ENCODE peak calls at places on chromosomes 1 and 21, in six cellular contexts. One of them, this sample, is unnamed.

GRCh38 chr1:57400041-57400440 is 23.8 kb downstream of the DAB1 start:
- DNase-seq in IMR-90: no peak
- DNase-seq in H1: no peak
- DNase-seq in neuronal stem cell: no peak
- DNase-seq in trophoblast cell: no peak
- DNase-seq in mesenchymal stem cell: no peak
- DNase-seq in this sample: no peak

GRCh38 chr21:18614327-18614726 is 210.7 kb upstream of the TMPRSS15 start:
- DNase-seq in neuronal stem cell: no peak
- DNase-seq in mesenchymal stem cell: no peak
- DNase-seq in H1: no peak
- DNase-seq in trophoblast cell: no peak
- DNase-seq in IMR-90: no peak
- DNase-seq in this sample: no peak

GRCh38 chr1:67614511-67614934 is 70.5 kb upstream of the GADD45A start:
- DNase-seq in H1: no peak
- DNase-seq in IMR-90: peak; percentile 38
- DNase-seq in neuronal stem cell: no peak
- DNase-seq in trophoblast cell: no peak
- DNase-seq in mesenchymal stem cell: peak; percentile 66
- DNase-seq in this sample: no peak

GRCh38 chr1:32060914-32061313 is 11.8 kb upstream of the TMEM39B start:
- DNase-seq in neuronal stem cell: no peak
- DNase-seq in mesenchymal stem cell: no peak
- DNase-seq in IMR-90: no peak
- DNase-seq in H1: no peak
- DNase-seq in trophoblast cell: no peak
- DNase-seq in this sample: peak; percentile 63

GRCh38 chr1:113456967-113457366 is 66.7 kb downstream of the MAGI3 start:
- DNase-seq in IMR-90: peak; percentile 98
- DNase-seq in mesenchymal stem cell: peak; percentile 81
- DNase-seq in H1: no peak
- DNase-seq in trophoblast cell: no peak
- DNase-seq in neuronal stem cell: no peak
- DNase-seq in this sample: peak; percentile 6

GRCh38 chr1:175188936-175189335 is 3.6 kb downstream of the KIAA0040 start:
- DNase-seq in mesenchymal stem cell: no peak
- DNase-seq in H1: no peak
- DNase-seq in neuronal stem cell: no peak
- DNase-seq in IMR-90: no peak
- DNase-seq in trophoblast cell: no peak
- DNase-seq in this sample: no peak

GRCh38 chr1:34884536-34884935 is 25.0 kb upstream of the SMIM12 start:
- DNase-seq in mesenchymal stem cell: no peak
- DNase-seq in H1: no peak
- DNase-seq in IMR-90: no peak
- DNase-seq in trophoblast cell: no peak
- DNase-seq in neuronal stem cell: no peak
- DNase-seq in this sample: no peak

GRCh38 chr1:225655509-225656258 is 2.8 kb upstream of the ENAH start:
- DNase-seq in IMR-90: peak; percentile 98
- DNase-seq in mesenchymal stem cell: peak; percentile 97
- DNase-seq in neuronal stem cell: no peak
- DNase-seq in trophoblast cell: peak; percentile 37
- DNase-seq in H1: no peak
- DNase-seq in this sample: peak; percentile 73

GRCh38 chr1:41329662-41330587 is 31.3 kb upstream of the FOXO6 start:
- DNase-seq in neuronal stem cell: no peak
- DNase-seq in IMR-90: no peak
- DNase-seq in mesenchymal stem cell: no peak
- DNase-seq in H1: no peak
- DNase-seq in trophoblast cell: no peak
- DNase-seq in this sample: no peak

GRCh38 chr1:17857109-17857499 is 102.0 kb downstream of the ACTL8 start:
- DNase-seq in trophoblast cell: no peak
- DNase-seq in mesenchymal stem cell: no peak
- DNase-seq in H1: no peak
- DNase-seq in neuronal stem cell: no peak
- DNase-seq in IMR-90: no peak
- DNase-seq in this sample: no peak

GRCh38 chr1:227532019-227532619 is 31.2 kb upstream of the ZNF678 start:
- DNase-seq in neuronal stem cell: no peak
- DNase-seq in mesenchymal stem cell: no peak
- DNase-seq in trophoblast cell: no peak
- DNase-seq in H1: no peak
- DNase-seq in IMR-90: no peak
- DNase-seq in this sample: no peak

GRCh38 chr21:45379901-45380330 is 25.0 kb upstream of the COL18A1 start:
- DNase-seq in H1: no peak
- DNase-seq in mesenchymal stem cell: no peak
- DNase-seq in neuronal stem cell: no peak
- DNase-seq in IMR-90: no peak
- DNase-seq in trophoblast cell: no peak
- DNase-seq in this sample: no peak

GRCh38 chr1:74334147-74334546 is 99.0 kb downstream of the TNNI3K start:
- DNase-seq in mesenchymal stem cell: no peak
- DNase-seq in trophoblast cell: no peak
- DNase-seq in IMR-90: peak; percentile 31
- DNase-seq in H1: no peak
- DNase-seq in neuronal stem cell: no peak
- DNase-seq in this sample: no peak

GRCh38 chr1:38657441-38657840 is 202.1 kb downstream of the RRAGC start:
- DNase-seq in H1: no peak
- DNase-seq in neuronal stem cell: no peak
- DNase-seq in trophoblast cell: no peak
- DNase-seq in mesenchymal stem cell: no peak
- DNase-seq in IMR-90: no peak
- DNase-seq in this sample: no peak

GRCh38 chr1:38293530-38293929 is 246.9 kb upstream of the POU3F1 start:
- DNase-seq in mesenchymal stem cell: no peak
- DNase-seq in trophoblast cell: no peak
- DNase-seq in neuronal stem cell: no peak
- DNase-seq in IMR-90: no peak
- DNase-seq in H1: no peak
- DNase-seq in this sample: no peak

GRCh38 chr1:119132179-119132578 is 8.3 kb downstream of the WARS2 start:
- DNase-seq in trophoblast cell: no peak
- DNase-seq in IMR-90: no peak
- DNase-seq in neuronal stem cell: no peak
- DNase-seq in H1: no peak
- DNase-seq in mesenchymal stem cell: no peak
- DNase-seq in this sample: no peak

GRCh38 chr1:117860906-117861610 is 68.4 kb downstream of the GDAP2 start:
- DNase-seq in IMR-90: peak; percentile 92
- DNase-seq in trophoblast cell: no peak
- DNase-seq in H1: no peak
- DNase-seq in neuronal stem cell: no peak
- DNase-seq in mesenchymal stem cell: peak; percentile 41
- DNase-seq in this sample: no peak

GRCh38 chr1:203028784-203029553 is 2.7 kb downstream of the PPFIA4 start:
- DNase-seq in IMR-90: no peak
- DNase-seq in neuronal stem cell: no peak
- DNase-seq in H1: no peak
- DNase-seq in trophoblast cell: no peak
- DNase-seq in mesenchymal stem cell: peak; percentile 39
- DNase-seq in this sample: peak; percentile 24

GRCh38 chr1:166874464-166874863 is 1.6 kb downstream of the TADA1 start:
- DNase-seq in mesenchymal stem cell: no peak
- DNase-seq in neuronal stem cell: no peak
- DNase-seq in trophoblast cell: no peak
- DNase-seq in H1: no peak
- DNase-seq in IMR-90: no peak
- DNase-seq in this sample: peak; percentile 21

GRCh38 chr1:117942293-117942692 is 12.8 kb downstream of the WDR3 start:
- DNase-seq in IMR-90: peak; percentile 69
- DNase-seq in neuronal stem cell: no peak
- DNase-seq in H1: no peak
- DNase-seq in mesenchymal stem cell: no peak
- DNase-seq in trophoblast cell: no peak
- DNase-seq in this sample: no peak

GRCh38 chr1:66351913-66352312 is 182.0 kb upstream of the SGIP1 start:
- DNase-seq in H1: no peak
- DNase-seq in neuronal stem cell: no peak
- DNase-seq in IMR-90: no peak
- DNase-seq in trophoblast cell: no peak
- DNase-seq in mesenchymal stem cell: no peak
- DNase-seq in this sample: peak; percentile 59

GRCh38 chr1:177586429-177586828 is 383.4 kb downstream of the SEC16B start:
- DNase-seq in mesenchymal stem cell: peak; percentile 6
- DNase-seq in H1: no peak
- DNase-seq in trophoblast cell: no peak
- DNase-seq in IMR-90: peak; percentile 90
- DNase-seq in neuronal stem cell: no peak
- DNase-seq in this sample: no peak

GRCh38 chr1:65255088-65256050 is 54.0 kb upstream of the DNAJC6 start:
- DNase-seq in mesenchymal stem cell: peak; percentile 50
- DNase-seq in neuronal stem cell: no peak
- DNase-seq in trophoblast cell: no peak
- DNase-seq in H1: no peak
- DNase-seq in IMR-90: no peak
- DNase-seq in this sample: peak; percentile 49

GRCh38 chr1:172402878-172403573 is 17.5 kb upstream of the C1orf105 start:
- DNase-seq in mesenchymal stem cell: no peak
- DNase-seq in H1: no peak
- DNase-seq in trophoblast cell: no peak
- DNase-seq in IMR-90: no peak
- DNase-seq in neuronal stem cell: no peak
- DNase-seq in this sample: no peak

GRCh38 chr1:2115922-2116341 is 65.7 kb downstream of the PRKCZ start:
- DNase-seq in IMR-90: peak; percentile 48
- DNase-seq in mesenchymal stem cell: peak; percentile 61
- DNase-seq in H1: peak; percentile 51
- DNase-seq in trophoblast cell: no peak
- DNase-seq in neuronal stem cell: peak; percentile 56
- DNase-seq in this sample: peak; percentile 67

DNA sequence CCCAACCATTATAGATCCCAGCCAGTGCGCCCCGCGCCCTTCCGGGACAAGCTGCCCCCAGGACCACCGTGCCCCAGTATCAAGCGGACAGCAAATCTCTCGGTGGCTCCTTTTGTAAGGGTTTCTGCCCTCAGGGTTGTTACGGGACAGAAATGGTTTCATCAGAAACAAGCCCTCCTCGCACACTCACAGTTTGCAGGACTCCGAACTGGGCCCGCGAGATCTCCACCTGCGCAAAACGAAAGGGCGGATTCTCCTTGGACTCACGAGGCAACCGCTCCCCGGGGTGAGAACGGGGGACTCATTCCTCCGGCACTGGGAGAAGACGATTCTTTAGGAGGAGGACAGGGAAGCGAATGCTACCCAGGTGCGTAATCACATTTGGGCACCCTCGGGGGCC is 51.1 kb upstream of the H6PD start:
- DNase-seq in trophoblast cell: no peak
- DNase-seq in IMR-90: no peak
- DNase-seq in H1: no peak
- DNase-seq in mesenchymal stem cell: no peak
- DNase-seq in neuronal stem cell: no peak
- DNase-seq in this sample: peak; percentile 40
- H3K18ac ChIP-seq in trophoblast cell: no peak overlapping the region
- H3K18ac ChIP-seq in IMR-90: peak overlapping the region; percentile 8
- H3K18ac ChIP-seq in H1: peak overlapping the region; percentile 87
- H3K18ac ChIP-seq in mesenchymal stem cell: peak overlapping the region; percentile 99
- H3K18ac ChIP-seq in neuronal stem cell: peak overlapping the region; percentile 98
- H3K18ac ChIP-seq in this sample: peak overlapping the region; percentile 89

GRCh38 chr1:197776348-197777082 is 1.2 kb upstream of the DENND1B start:
- DNase-seq in neuronal stem cell: no peak
- DNase-seq in IMR-90: peak; percentile 93
- DNase-seq in H1: no peak
- DNase-seq in trophoblast cell: no peak
- DNase-seq in mesenchymal stem cell: peak; percentile 61
- DNase-seq in this sample: no peak
- H3K4me3 ChIP-seq in neuronal stem cell: no peak overlapping the region
- H3K4me3 ChIP-seq in IMR-90: no peak overlapping the region
- H3K4me3 ChIP-seq in H1: no peak overlapping the region
- H3K4me3 ChIP-seq in trophoblast cell: no peak overlapping the region
- H3K4me3 ChIP-seq in mesenchymal stem cell: no peak overlapping the region
- H3K4me3 ChIP-seq in this sample: no peak overlapping the region

DNA sequence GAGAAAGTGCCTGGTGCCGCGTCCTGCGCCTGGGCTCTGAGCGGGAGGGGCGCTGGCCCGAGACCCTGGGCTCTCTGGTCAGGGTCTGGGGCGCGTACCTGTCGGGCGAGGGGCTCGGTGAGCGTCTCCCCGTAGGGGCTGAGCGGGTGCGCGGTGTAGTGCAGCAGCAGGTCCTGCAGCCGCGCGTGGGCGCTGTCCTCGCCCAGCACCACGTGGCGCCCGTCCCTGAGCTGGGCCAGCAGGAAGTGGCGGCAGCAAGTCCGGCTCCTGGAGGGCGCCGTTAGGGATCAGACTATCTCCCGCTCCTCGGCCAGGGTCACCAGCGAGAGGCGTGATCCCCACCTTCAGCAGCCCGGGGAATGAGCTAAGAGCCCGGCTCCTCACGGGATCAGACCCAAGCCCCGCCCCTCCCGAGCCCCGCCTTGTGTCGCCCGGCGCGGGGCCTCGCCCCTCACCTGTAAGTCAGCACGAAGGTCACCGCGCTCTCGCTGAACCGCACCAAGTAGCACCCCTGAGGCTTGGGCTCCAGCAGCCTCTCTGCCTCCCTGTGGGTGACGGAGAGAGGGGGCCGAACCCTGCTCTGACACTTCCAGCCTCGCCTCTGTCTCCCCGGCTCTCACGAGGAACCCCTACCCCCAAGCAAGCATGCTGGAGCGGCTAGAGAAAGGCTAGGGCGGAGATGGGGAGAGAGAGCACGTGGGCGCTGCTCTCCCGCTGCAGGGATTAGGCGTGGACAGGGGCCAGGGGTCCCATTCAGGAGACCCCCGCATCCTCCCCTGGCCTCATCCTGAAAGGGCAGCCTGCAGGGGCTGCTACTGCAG is 2.7 kb downstream of the SH2D2A start:
- DNase-seq in IMR-90: peak; percentile 33
- DNase-seq in mesenchymal stem cell: peak; percentile 43
- DNase-seq in trophoblast cell: peak; percentile 34
- DNase-seq in neuronal stem cell: peak; percentile 27
- DNase-seq in H1: peak; percentile 68
- DNase-seq in this sample: peak; percentile 89
- H3K18ac ChIP-seq in IMR-90: no peak overlapping the region
- H3K18ac ChIP-seq in mesenchymal stem cell: peak overlapping the region; percentile 77
- H3K18ac ChIP-seq in trophoblast cell: no peak overlapping the region
- H3K18ac ChIP-seq in neuronal stem cell: peak overlapping the region; percentile 98
- H3K18ac ChIP-seq in H1: peak overlapping the region; percentile 95
- H3K18ac ChIP-seq in this sample: peak overlapping the region; percentile 47

GRCh38 chr1:22751124-22751531 is 40.5 kb downstream of the EPHB2 start:
- DNase-seq in neuronal stem cell: no peak
- DNase-seq in IMR-90: no peak
- DNase-seq in trophoblast cell: no peak
- DNase-seq in mesenchymal stem cell: peak; percentile 33
- DNase-seq in H1: no peak
- DNase-seq in this sample: no peak

GRCh38 chr1:22747735-22748073 is 37.1 kb downstream of the EPHB2 start:
- DNase-seq in H1: no peak
- DNase-seq in IMR-90: no peak
- DNase-seq in trophoblast cell: no peak
- DNase-seq in mesenchymal stem cell: no peak
- DNase-seq in neuronal stem cell: no peak
- DNase-seq in this sample: no peak

GRCh38 chr1:22750671-22751016 is 40.0 kb downstream of the EPHB2 start:
- DNase-seq in H1: no peak
- DNase-seq in IMR-90: no peak
- DNase-seq in mesenchymal stem cell: no peak
- DNase-seq in trophoblast cell: peak; percentile 50
- DNase-seq in neuronal stem cell: no peak
- DNase-seq in this sample: no peak

GRCh38 chr1:22749919-22750670 is 39.5 kb downstream of the EPHB2 start:
- DNase-seq in neuronal stem cell: no peak
- DNase-seq in mesenchymal stem cell: peak; percentile 99
- DNase-seq in trophoblast cell: peak; percentile 77
- DNase-seq in H1: no peak
- DNase-seq in IMR-90: peak; percentile 98
- DNase-seq in this sample: peak; percentile 81

GRCh38 chr1:22749503-22749902 is 38.9 kb downstream of the EPHB2 start:
- DNase-seq in H1: no peak
- DNase-seq in trophoblast cell: no peak
- DNase-seq in IMR-90: no peak
- DNase-seq in mesenchymal stem cell: no peak
- DNase-seq in neuronal stem cell: no peak
- DNase-seq in this sample: no peak
- H3K4me3 ChIP-seq in H1: no peak overlapping the region
- H3K4me3 ChIP-seq in trophoblast cell: no peak overlapping the region
- H3K4me3 ChIP-seq in IMR-90: no peak overlapping the region
- H3K4me3 ChIP-seq in mesenchymal stem cell: no peak overlapping the region
- H3K4me3 ChIP-seq in neuronal stem cell: no peak overlapping the region
- H3K4me3 ChIP-seq in this sample: no peak overlapping the region